ENCODE peak calls at places on chromosome 3, in nine cellular contexts. G is GM12892; B is B cell; U is WERI-Rb-1; X is ACHN; P is activated CD4-positive, alpha-beta memory T cell treated with anti-CD3 and anti-CD28 coated beads, Interleukin-2, amount 10 ng/mL, durations not matched to agents 7 days and 5 days; E is activated CD4-positive, alpha-beta T cell treated with anti-CD3 and anti-CD28 coated beads, Interleukin-2, amount 50 U/mL, for 48 hours; N is T-cell; K is left colon. L is an unnamed sample.

GRCh38 chr3:56347219-56347871 is 120.9 kb downstream of the ERC2 start:
- DNase-seq in X (peak), N (no peak), P (peak), K (no peak), B (no peak), G (no peak), U (peak), E (peak), L (no peak)

GRCh38 chr3:181712505-181713299 is 977 bp downstream of the SOX2 start:
- DNase-seq in P (no peak), N (no peak), K (no peak), U (peak), G (no peak), B (no peak), X (peak), E (no peak), L (peak)

GRCh38 chr3:56525291-56525690 is 31.7 kb upstream of the CCDC66 start:
- DNase-seq in B (no peak), K (no peak), E (no peak), N (no peak), G (no peak), U (no peak), X (no peak), P (no peak), L (no peak)

GRCh38 chr3:165526367-165526766 is 310.9 kb downstream of the BCHE start:
- DNase-seq in X (no peak), K (no peak), U (no peak), E (no peak), G (no peak), P (no peak), B (no peak), N (no peak), L (no peak)

GRCh38 chr3:17431004-17431403 is 311.4 kb downstream of the TBC1D5 start:
- DNase-seq in B (no peak), P (no peak), E (no peak), N (no peak), X (peak), K (no peak), G (no peak), U (no peak), L (no peak)

GRCh38 chr3:158160958-158161357 is 51.1 kb downstream of the RSRC1 start:
- DNase-seq in E (no peak), P (no peak), G (no peak), B (no peak), X (peak), N (no peak), K (no peak), U (no peak), L (no peak)

GRCh38 chr3:112653209-112653871 is 12.4 kb upstream of the CCDC80 start:
- DNase-seq in E (no peak), B (no peak), K (no peak), N (no peak), P (no peak), U (no peak), X (peak), G (no peak), L (no peak)

GRCh38 chr3:132984181-132984580 is 54.0 kb upstream of the TMEM108 start:
- DNase-seq in E (no peak), K (no peak), B (no peak), U (no peak), G (no peak), P (no peak), X (no peak), N (no peak), L (no peak)

GRCh38 chr3:188954590-188955208 is 217.1 kb upstream of the TPRG1 start:
- DNase-seq in G (peak), X (peak), B (peak), P (peak), N (peak), U (peak), E (peak), K (peak), L (peak)

GRCh38 chr3:127419140-127419539 is 131.3 kb upstream of the PRR20G start:
- DNase-seq in P (no peak), N (no peak), U (no peak), K (no peak), X (no peak), E (no peak), G (no peak), B (no peak), L (no peak)

GRCh38 chr3:172071780-172072179 is 32.4 kb downstream of the FNDC3B start:
- DNase-seq in N (no peak), X (no peak), E (no peak), U (no peak), P (no peak), K (no peak), B (no peak), G (no peak), L (no peak)

GRCh38 chr3:26102376-26103110 is 312.7 kb downstream of the OXSM start:
- DNase-seq in P (no peak), K (no peak), U (peak), E (no peak), N (no peak), B (no peak), X (no peak), G (no peak), L (no peak)

GRCh38 chr3:36524560-36524959 is 144.3 kb downstream of the STAC start:
- DNase-seq in U (no peak), E (no peak), B (no peak), P (no peak), X (no peak), N (no peak), K (no peak), G (no peak), L (no peak)

GRCh38 chr3:164641071-164641470 is 437.2 kb downstream of the SI start:
- DNase-seq in U (no peak), E (no peak), X (no peak), K (no peak), B (no peak), G (no peak), P (no peak), N (no peak), L (no peak)

GRCh38 chr3:32366638-32367368 is 24.9 kb upstream of the CMTM7 start:
- DNase-seq in E (no peak), K (no peak), G (no peak), N (no peak), P (no peak), X (no peak), U (no peak), B (no peak), L (no peak)

GRCh38 chr3:55692295-55692957 is 205.3 kb upstream of the WNT5A start:
- DNase-seq in K (no peak), U (no peak), B (no peak), E (no peak), G (no peak), P (no peak), X (no peak), N (no peak), L (no peak)

GRCh38 chr3:156351783-156352182 is 203.1 kb downstream of the SSR3 start:
- DNase-seq in N (no peak), G (no peak), B (no peak), E (no peak), X (no peak), K (no peak), P (no peak), U (no peak), L (no peak)

GRCh38 chr3:36700537-36701248 is 63.7 kb downstream of the DCLK3 start:
- DNase-seq in N (no peak), X (peak), P (peak), K (no peak), E (peak), B (no peak), G (peak), U (peak), L (no peak)

GRCh38 chr3:178169421-178169820 is 366.8 kb upstream of the KCNMB2 start:
- DNase-seq in U (no peak), N (no peak), B (no peak), X (no peak), P (no peak), G (no peak), E (no peak), K (no peak), L (no peak)

GRCh38 chr3:102356506-102356905 is 78.3 kb upstream of the ZPLD1 start:
- DNase-seq in B (no peak), X (no peak), P (no peak), N (no peak), E (no peak), G (no peak), U (no peak), K (no peak), L (no peak)

GRCh38 chr3:172287811-172288477 is 160.3 kb downstream of the GHSR start:
- DNase-seq in U (no peak), K (no peak), P (no peak), G (no peak), N (no peak), X (no peak), B (no peak), E (no peak), L (no peak)

GRCh38 chr3:127735767-127736693 is 63.3 kb downstream of the ABTB1 start:
- DNase-seq in X (peak), B (peak), U (no peak), N (no peak), G (peak), K (no peak), E (no peak), P (no peak), L (no peak)

GRCh38 chr3:193589129-193589528 is 3.9 kb upstream of the OPA1 start:
- DNase-seq in K (no peak), B (no peak), E (no peak), U (no peak), X (no peak), P (no peak), G (no peak), N (no peak), L (no peak)

GRCh38 chr3:161274691-161275298 is 53.7 kb downstream of the NMD3 start:
- DNase-seq in K (no peak), G (peak), X (peak), B (peak), E (peak), P (peak), U (peak), N (no peak), L (no peak)

GRCh38 chr3:171328419-171329082 is 131.7 kb downstream of the TNIK start:
- DNase-seq in N (peak), B (no peak), E (peak), U (peak), P (peak), K (peak), G (no peak), X (peak), L (no peak)

GRCh38 chr3:150268426-150269321 is 139.4 kb upstream of the TSC22D2 start:
- DNase-seq in K (peak), E (no peak), P (no peak), N (no peak), U (no peak), G (no peak), X (no peak), B (no peak), L (no peak)

GRCh38 chr3:87397210-87397609 is 120.8 kb upstream of the POU1F1 start:
- DNase-seq in P (no peak), G (no peak), X (no peak), N (no peak), K (no peak), U (no peak), B (no peak), E (no peak), L (no peak)

GRCh38 chr3:127682576-127682975 is 9.8 kb downstream of the ABTB1 start:
- DNase-seq in E (no peak), N (no peak), U (peak), B (peak), X (no peak), K (no peak), G (no peak), P (peak), L (peak)

GRCh38 chr3:124483915-124484470 is 246.3 kb upstream of the UMPS start:
- DNase-seq in P (no peak), B (no peak), E (no peak), G (no peak), U (no peak), X (peak), N (no peak), K (no peak), L (no peak)

GRCh38 chr3:185089343-185089742 is 63.5 kb downstream of the C3orf70 start:
- DNase-seq in E (no peak), N (no peak), G (no peak), B (no peak), X (peak), P (no peak), U (no peak), K (no peak), L (no peak)

GRCh38 chr3:187802928-187803259 is 57.6 kb upstream of the BCL6 start:
- DNase-seq in X (no peak), P (peak), G (peak), B (no peak), K (no peak), U (no peak), N (no peak), E (peak), L (no peak)

GRCh38 chr3:171056528-171056927 is 30.0 kb upstream of the SLC2A2 start:
- DNase-seq in X (no peak), N (no peak), U (no peak), B (no peak), K (no peak), G (no peak), E (no peak), P (no peak), L (no peak)

GRCh38 chr3:8623741-8624140 is 20.9 kb downstream of the SSUH2 start:
- DNase-seq in K (no peak), N (no peak), B (no peak), E (no peak), X (no peak), G (no peak), U (no peak), P (no peak), L (no peak)

L was measured in type B pancreatic cell.